ENCODE peak calls at places on chromosome 14, in six cellular contexts. W is hepatocyte, N is neural progenitor cell, I is sigmoid colon, O is ascending aorta, H is fibroblast of the aortic adventitia. B is an unnamed sample.

GRCh38 chr14:49303952-49304516 is 282.1 kb downstream of the RPS29 start:
- DNase-seq in H (peak), N (peak), I (no peak), W (peak), O (no peak), B (peak)

GRCh38 chr14:29310757-29311156 is 544.2 kb downstream of the FOXG1 start:
- DNase-seq in O (no peak), I (no peak), W (no peak), H (peak), N (no peak), B (no peak)

GRCh38 chr14:22265319-22266140 is 323.5 kb downstream of the DAD1 start:
- DNase-seq in N (peak), H (no peak), O (no peak), W (peak), I (no peak), B (no peak)

GRCh38 chr14:51701956-51702355 is 50.2 kb downstream of the FRMD6 start:
- DNase-seq in H (no peak), O (no peak), W (no peak), N (no peak), I (no peak), B (no peak)

GRCh38 chr14:34347683-34348082 is 114.4 kb downstream of the SPTSSA start:
- DNase-seq in N (no peak), W (no peak), I (no peak), H (no peak), O (no peak), B (no peak)

GRCh38 chr14:49875640-49876198 is 17.2 kb upstream of the ARF6 start:
- DNase-seq in I (no peak), H (no peak), N (no peak), W (no peak), O (no peak), B (no peak)

GRCh38 chr14:77026930-77027537 is 1.5 kb downstream of the IRF2BPL start:
- DNase-seq in I (peak), N (peak), W (peak), O (no peak), H (peak), B (no peak)

GRCh38 chr14:65904988-65905387 is 492.5 kb downstream of the FUT8 start:
- DNase-seq in N (no peak), I (no peak), H (no peak), O (no peak), W (no peak), B (no peak)

GRCh38 chr14:84273181-84273580 is 1256.8 kb upstream of the FLRT2 start:
- DNase-seq in N (no peak), O (no peak), I (no peak), H (no peak), W (no peak), B (no peak)

GRCh38 chr14:72049462-72049861 is 117.2 kb downstream of the RGS6 start:
- DNase-seq in N (no peak), I (no peak), O (no peak), H (no peak), W (no peak), B (no peak)

GRCh38 chr14:33932526-33933292 is 18.2 kb downstream of the EGLN3 start:
- DNase-seq in W (no peak), O (no peak), N (peak), H (no peak), I (no peak), B (no peak)

GRCh38 chr14:22002860-22003284 is 329.3 kb upstream of the OR4E1 start:
- DNase-seq in I (no peak), W (peak), O (no peak), N (peak), H (no peak), B (no peak)

GRCh38 chr14:56857206-56857605 is 46.9 kb upstream of the OTX2 start:
- DNase-seq in O (no peak), H (no peak), W (no peak), N (no peak), I (no peak), B (no peak)

GRCh38 chr14:30580616-30581282 is 21.8 kb downstream of the G2E3 start:
- DNase-seq in H (no peak), I (no peak), W (no peak), N (no peak), O (no peak), B (no peak)

GRCh38 chr14:63345826-63346225 is 27.1 kb upstream of the GPHB5 start:
- DNase-seq in O (no peak), I (no peak), N (no peak), W (no peak), H (no peak), B (no peak)

GRCh38 chr14:64201296-64201695 is 92.9 kb downstream of the ESR2 start:
- DNase-seq in H (no peak), W (no peak), I (no peak), N (no peak), O (no peak), B (no peak)

GRCh38 chr14:83473846-83474245 is 1940.2 kb upstream of the SEL1L start:
- DNase-seq in H (peak), N (no peak), W (no peak), O (no peak), I (no peak), B (no peak)

GRCh38 chr14:105486333-105486973 is at the start of gene CRIP1:
- DNase-seq in W (no peak), N (no peak), O (no peak), H (no peak), I (no peak), B (no peak)

GRCh38 chr14:63875311-63875710 is 22.5 kb downstream of the SYNE2 start:
- DNase-seq in N (no peak), W (no peak), H (peak), I (no peak), O (no peak), B (peak)

GRCh38 chr14:98348505-98348904 is 923.5 kb downstream of the BCL11B start:
- DNase-seq in N (no peak), H (no peak), W (no peak), I (no peak), O (no peak), B (no peak)

GRCh38 chr14:68894802-68895201 is 84.3 kb downstream of the ACTN1 start:
- DNase-seq in W (no peak), H (no peak), I (no peak), N (no peak), O (no peak), B (no peak)

GRCh38 chr14:54637829-54638446 is 71.0 kb downstream of the SAMD4A start:
- DNase-seq in O (no peak), H (peak), N (no peak), I (no peak), W (peak), B (no peak)

GRCh38 chr14:60686865-60687264 is 37.3 kb downstream of the SIX4 start:
- DNase-seq in H (no peak), I (no peak), O (no peak), W (no peak), N (no peak), B (peak)

GRCh38 chr14:71574976-71575375 is 357.3 kb upstream of the RGS6 start:
- DNase-seq in N (no peak), I (no peak), O (no peak), H (peak), W (peak), B (no peak)

GRCh38 chr14:64812412-64812811 is 67.3 kb downstream of the SPTB start:
- DNase-seq in N (peak), I (no peak), O (no peak), W (peak), H (no peak), B (no peak)

GRCh38 chr14:101253948-101254347 is 307.3 kb upstream of the DIO3 start:
- DNase-seq in I (no peak), W (no peak), H (no peak), O (no peak), N (no peak), B (no peak)

GRCh38 chr14:66015046-66015780 is 471.0 kb upstream of the CCDC196 start:
- DNase-seq in N (no peak), W (no peak), H (no peak), I (no peak), O (no peak), B (no peak)

GRCh38 chr14:70808402-70809237 is 693 bp downstream of the MAP3K9 start:
- DNase-seq in H (no peak), O (no peak), N (peak), W (peak), I (peak), B (no peak)

GRCh38 chr14:77086017-77086727 is 11.9 kb upstream of the CIPC start:
- DNase-seq in W (peak), O (no peak), H (no peak), I (no peak), N (peak), B (peak)

GRCh38 chr14:102907303-102907844 is 15.1 kb upstream of the AMN start:
- DNase-seq in N (no peak), O (no peak), I (no peak), W (no peak), H (no peak), B (no peak)

GRCh38 chr14:28101992-28102391 is 664.6 kb upstream of the FOXG1 start:
- DNase-seq in N (no peak), W (no peak), O (no peak), I (no peak), H (no peak), B (no peak)

GRCh38 chr14:89373185-89373584 is 43.8 kb downstream of the FOXN3 start:
- DNase-seq in I (no peak), O (no peak), W (no peak), H (no peak), N (no peak), B (no peak)

GRCh38 chr14:94617366-94617941 is 5.3 kb downstream of the SERPINA3 start:
- DNase-seq in I (peak), N (no peak), H (no peak), W (no peak), O (no peak), B (no peak)

GRCh38 chr14:54420478-54421116 is 20.6 kb downstream of the CNIH1 start:
- DNase-seq in O (no peak), I (no peak), H (peak), W (peak), N (peak), B (no peak)

GRCh38 chr14:90484291-90484690 is 87.5 kb downstream of the CALM1 start:
- DNase-seq in O (no peak), I (no peak), H (no peak), N (no peak), W (no peak), B (no peak)

GRCh38 chr14:60658909-60659585 is 9.8 kb upstream of the SIX1 start:
- DNase-seq in N (peak), I (no peak), W (no peak), H (no peak), O (no peak), B (no peak)

GRCh38 chr14:66284346-66284745 is 201.8 kb upstream of the CCDC196 start:
- DNase-seq in N (no peak), H (peak), O (no peak), I (no peak), W (peak), B (no peak)

GRCh38 chr14:55537782-55538181 is 42.2 kb upstream of the KTN1 start:
- DNase-seq in O (no peak), I (no peak), H (no peak), W (no peak), N (no peak), B (no peak)

GRCh38 chr14:21024668-21025373 is at the start of gene NDRG2:
- DNase-seq in N (peak), H (no peak), O (no peak), I (peak), W (peak), B (no peak)

DNA sequence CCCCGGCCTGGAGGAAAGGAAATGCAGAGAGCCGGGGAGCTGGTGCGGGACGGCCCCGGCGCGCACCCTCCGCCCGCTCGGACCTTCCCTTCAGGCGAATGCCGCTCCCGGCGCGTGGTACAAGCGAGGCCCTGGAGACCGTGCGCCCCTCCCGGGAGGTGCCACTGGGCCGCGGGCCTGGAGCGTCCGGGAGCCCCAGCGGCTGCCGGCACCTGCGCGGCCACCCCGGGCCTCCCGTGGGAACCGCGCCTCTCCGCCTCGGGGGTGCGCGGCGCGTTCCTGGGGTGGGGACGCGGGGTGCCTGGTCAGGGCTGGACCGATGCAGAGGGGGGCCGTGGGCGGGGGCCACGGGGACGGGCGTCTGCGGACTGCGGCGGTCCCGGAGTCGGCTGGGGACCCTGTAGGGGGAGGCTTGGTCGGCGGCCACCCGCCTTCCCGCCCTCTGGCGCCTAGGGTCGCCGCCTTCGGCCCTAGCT is 518 bp downstream of the PAPLN start:
- DNase-seq in I (peak), O (no peak), N (peak), W (peak), H (no peak), B (no peak)
- H3K4me3 ChIP-seq in I (peak), O (peak), N (peak), W (peak), H (peak), B (no peak)

DNA sequence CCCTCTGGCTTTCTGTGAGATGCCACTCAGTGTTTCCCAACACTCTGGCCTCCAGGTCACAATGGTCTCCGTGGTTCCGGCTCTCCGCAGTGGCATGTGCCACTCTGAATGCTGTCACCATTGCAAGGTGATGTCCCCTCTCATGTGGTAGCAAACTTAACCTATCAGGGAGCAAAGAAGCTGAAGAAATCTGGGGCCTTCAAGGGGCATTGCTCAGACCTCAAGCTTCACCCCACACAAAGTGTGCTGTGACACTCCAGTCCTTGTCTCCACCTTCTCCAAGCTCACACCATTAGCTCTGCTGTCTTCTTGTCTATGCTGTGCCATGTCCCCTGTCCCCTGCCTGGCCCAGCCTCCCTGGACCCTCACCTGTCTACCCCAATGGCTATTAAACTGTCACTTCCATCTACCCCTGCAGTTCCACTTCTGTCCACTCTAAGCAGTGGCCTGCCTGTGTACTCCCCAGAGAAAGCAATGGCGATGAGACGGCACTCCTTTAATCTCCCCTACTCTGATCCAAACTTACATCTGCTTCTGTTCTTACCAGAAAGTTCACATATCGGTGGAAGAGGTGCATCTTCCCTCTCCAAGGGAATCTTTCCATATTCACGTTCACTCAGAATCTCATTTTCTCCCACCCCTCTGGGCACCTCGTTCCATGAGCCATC is 93.7 kb downstream of the DHRS2 start:
- DNase-seq in H (no peak), O (no peak), I (no peak), N (no peak), W (no peak), B (no peak)
- TF ChIP-seq CTCF in H (peak), O (no peak), I (no peak), N (no peak), W (no peak), B (peak)

GRCh38 chr14:104378636-104379225 is 200.8 kb upstream of the C14orf180 start:
- DNase-seq in N (peak), H (no peak), I (no peak), O (no peak), W (no peak), B (no peak)
- H3K4me3 ChIP-seq in N (no peak), H (no peak), I (no peak), O (no peak), W (no peak), B (no peak)

DNA sequence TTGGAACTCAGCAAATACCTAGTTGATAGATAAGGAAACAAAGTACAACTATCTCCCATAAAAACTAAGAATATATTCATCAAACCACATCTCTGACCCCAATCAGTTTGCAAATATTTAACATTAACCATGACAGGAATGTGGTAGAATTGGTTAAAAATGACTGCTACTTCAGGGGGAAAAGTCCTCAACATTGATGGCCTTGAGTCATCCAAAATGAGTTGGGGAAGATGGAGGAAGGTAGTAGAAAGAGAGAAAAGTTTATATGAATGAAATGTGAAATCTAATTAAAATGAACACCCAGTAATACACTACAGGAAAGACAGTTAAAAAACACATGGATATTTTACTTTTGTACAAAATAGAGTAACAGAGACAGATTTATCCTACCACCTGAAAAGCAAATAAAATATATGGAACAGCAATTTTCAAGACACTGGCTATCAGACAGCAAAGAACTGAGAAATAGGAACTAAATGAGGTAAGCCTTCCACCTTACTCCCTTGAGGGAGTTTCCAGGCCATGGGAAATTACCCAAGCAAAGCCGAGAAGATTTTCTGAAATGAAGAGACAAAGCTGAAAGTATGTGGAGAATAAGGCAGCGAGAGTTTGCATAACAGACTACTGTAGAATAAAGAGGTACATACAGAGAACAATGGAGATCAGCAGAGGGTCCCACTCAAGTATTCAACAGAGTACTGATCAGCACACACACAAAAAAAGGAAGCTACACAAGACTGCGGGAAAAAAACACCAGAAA is 49.6 kb downstream of the TC2N start:
- DNase-seq in H (no peak), W (no peak), N (peak), O (no peak), I (no peak), B (no peak)
- TF ChIP-seq CTCF in H (no peak), W (no peak), N (no peak), O (no peak), I (no peak), B (no peak)

GRCh38 chr14:99891266-99891665 is 98.1 kb downstream of the EML1 start:
- DNase-seq in W (no peak), O (no peak), I (no peak), H (no peak), N (no peak), B (no peak)

GRCh38 chr14:99891900-99892299 is 98.7 kb downstream of the EML1 start:
- DNase-seq in N (no peak), I (no peak), H (no peak), W (no peak), O (no peak), B (no peak)

GRCh38 chr14:99887407-99887806 is 94.2 kb downstream of the EML1 start:
- DNase-seq in I (no peak), O (no peak), W (no peak), H (no peak), N (no peak), B (no peak)

GRCh38 chr14:99892406-99892805 is 99.2 kb downstream of the EML1 start:
- DNase-seq in H (peak), N (no peak), W (no peak), I (no peak), O (no peak), B (no peak)

DNA sequence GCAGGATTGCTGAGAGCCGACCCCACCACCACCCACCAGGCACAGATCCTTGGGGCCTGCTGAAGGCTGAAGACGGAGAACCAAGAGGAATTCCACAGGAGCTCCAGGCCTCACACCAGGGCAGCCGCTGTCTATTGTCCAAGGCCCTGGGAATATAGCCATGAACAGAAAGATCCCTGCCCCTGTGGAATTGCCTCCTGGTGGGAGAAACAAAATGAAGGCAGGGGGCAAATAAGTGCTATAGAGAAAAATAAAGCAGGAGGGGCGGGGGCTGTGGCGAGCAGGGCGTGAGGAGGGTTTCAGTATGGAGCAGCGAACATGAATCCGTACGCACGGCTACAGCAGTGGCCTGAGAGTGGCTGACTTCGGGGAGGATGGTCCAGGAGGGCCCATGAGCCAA is 96.1 kb downstream of the EML1 start:
- DNase-seq in H (no peak), N (peak), O (no peak), W (no peak), I (no peak), B (no peak)
- H3K4me3 ChIP-seq in H (no peak), N (peak), O (no peak), W (no peak), I (no peak), B (no peak)

DNA sequence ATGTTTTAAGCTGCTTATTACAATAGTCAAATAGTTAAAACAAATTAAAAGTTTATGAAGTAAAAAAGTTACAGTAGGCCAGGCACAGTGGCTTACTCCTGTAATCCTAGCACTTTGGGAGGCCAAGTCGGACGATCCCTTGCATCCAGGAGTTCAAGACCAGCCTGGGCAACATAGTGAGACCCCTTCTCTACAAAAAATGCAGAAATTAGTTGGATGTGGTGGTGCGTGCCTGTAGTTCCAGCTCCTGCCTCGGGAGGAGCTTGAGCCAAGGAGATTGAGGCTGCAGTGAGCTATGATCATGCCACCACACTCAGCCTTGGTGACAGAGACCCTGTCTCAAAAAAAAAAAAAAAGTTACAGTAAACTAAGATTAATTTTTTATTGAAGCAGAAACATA is 142.6 kb downstream of the MIPOL1 start:
- DNase-seq in O (no peak), N (no peak), I (no peak), H (no peak), W (no peak), B (no peak)
- TF ChIP-seq CTCF in O (no peak), N (peak), I (no peak), H (no peak), W (peak), B (no peak)